ENCODE peak calls at places on chromosomes 2 and 18, in five cellular contexts. O, D, I, K and L are unnamed samples.

GRCh38 chr2:111108745-111109271 is 11.9 kb upstream of the BCL2L11 start:
- DNase-seq in K (no peak), O (no peak), D (no peak), I (no peak), L (no peak)

GRCh38 chr2:96580771-96581170 is 44.2 kb downstream of the ARID5A start:
- DNase-seq in I (no peak), O (no peak), K (no peak), D (no peak), L (no peak)

GRCh38 chr2:223460774-223461211 is 141.4 kb downstream of the SCG2 start:
- DNase-seq in D (no peak), I (no peak), O (no peak), K (no peak), L (peak)

GRCh38 chr2:233461481-233461891 is 105.1 kb downstream of the USP40 start:
- DNase-seq in O (no peak), D (no peak), I (no peak), K (no peak), L (no peak)

GRCh38 chr2:19349911-19350677 is 8.3 kb downstream of the OSR1 start:
- DNase-seq in O (peak), I (peak), D (no peak), K (peak), L (no peak)

GRCh38 chr2:37570773-37571570 is 100.5 kb downstream of the CDC42EP3 start:
- DNase-seq in K (no peak), D (no peak), I (no peak), O (peak), L (peak)

GRCh38 chr2:217864960-217865359 is 137.8 kb downstream of the TNS1 start:
- DNase-seq in I (no peak), O (no peak), D (no peak), K (no peak), L (no peak)

GRCh38 chr18:58700209-58700608 is 28.9 kb downstream of the MALT1 start:
- DNase-seq in I (no peak), K (no peak), D (no peak), O (no peak), L (no peak)

GRCh38 chr2:222799262-222799918 is 61.4 kb upstream of the ACSL3 start:
- DNase-seq in K (no peak), O (no peak), I (no peak), D (no peak), L (no peak)

GRCh38 chr2:57180042-57180567 is 866.5 kb upstream of the VRK2 start:
- DNase-seq in D (no peak), K (no peak), I (no peak), O (no peak), L (peak)

GRCh38 chr18:46859855-46860254 is 57.5 kb downstream of the PIAS2 start:
- DNase-seq in O (no peak), I (no peak), D (no peak), K (no peak), L (peak)

GRCh38 chr2:23617167-23617787 is 232.3 kb downstream of the KLHL29 start:
- DNase-seq in O (peak), D (no peak), I (no peak), K (no peak), L (peak)
- TF ChIP-seq CTCF in O (peak), D (peak), I (no peak), K (no peak), L (peak)

DNA sequence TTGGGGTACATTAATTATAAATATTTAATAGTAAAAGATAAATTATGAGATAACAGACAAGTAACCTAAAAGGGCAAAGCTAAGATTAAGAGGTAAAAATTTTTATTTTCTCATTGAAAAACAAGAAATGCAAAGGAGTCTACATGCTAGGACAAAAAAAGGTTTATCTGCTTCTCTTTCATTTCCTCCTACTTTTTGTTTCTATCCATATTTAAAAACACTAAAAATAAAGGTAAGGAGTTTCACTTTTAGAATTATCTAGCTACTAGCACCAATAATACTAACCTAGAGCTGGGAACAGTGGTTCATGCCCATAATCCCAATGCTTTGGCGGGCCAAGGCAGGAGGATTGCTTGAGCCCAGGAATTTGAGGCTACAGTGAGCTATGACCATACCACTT is 1551.7 kb upstream of the SLC39A10 start:
- DNase-seq in D (no peak), K (no peak), O (no peak), I (no peak), L (no peak)
- H3K4me3 ChIP-seq in D (no peak), K (no peak), O (no peak), I (no peak), L (no peak)

DNA sequence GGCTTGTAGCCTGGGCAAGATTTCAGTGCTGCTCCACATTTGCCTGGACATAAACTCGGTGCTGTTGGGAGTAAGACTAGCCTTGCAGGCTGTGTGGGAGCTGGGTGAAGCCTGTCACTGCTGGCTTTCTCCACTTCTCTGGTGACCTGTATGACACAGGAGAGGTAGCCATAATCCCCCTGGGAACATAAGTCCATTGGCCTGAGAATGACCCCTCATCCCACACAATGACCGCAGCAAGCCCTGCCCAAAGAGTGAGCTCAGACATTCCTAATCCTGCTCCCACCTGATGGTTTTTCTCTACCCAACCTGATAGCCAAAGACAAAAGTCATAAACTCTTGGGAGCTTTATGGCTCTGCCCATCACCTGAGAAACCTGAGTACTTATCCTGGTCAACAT is 834.5 kb upstream of the DDX18 start:
- DNase-seq in I (no peak), K (no peak), O (no peak), D (no peak), L (no peak)
- TF ChIP-seq CTCF in I (no peak), K (no peak), O (no peak), D (no peak), L (no peak)

GRCh38 chr2:1854747-1855146 is 110.4 kb upstream of the PXDN start:
- DNase-seq in O (no peak), K (no peak), D (no peak), I (no peak), L (peak)
- H3K4me3 ChIP-seq in O (no peak), K (no peak), D (no peak), I (no peak), L (no peak)

GRCh38 chr18:13043066-13043465 is 51.9 kb downstream of the CEP192 start:
- DNase-seq in D (no peak), I (no peak), K (no peak), O (no peak), L (no peak)
- TF ChIP-seq CTCF in D (no peak), I (no peak), K (no peak), O (no peak), L (no peak)